ENCODE peak calls at places on chromosomes 3 and 15, in four cellular contexts. G is suprapubic skin, F is body of pancreas, P is GM20000. A is an unnamed sample.

GRCh38 chr3:87413821-87414220 is 137.4 kb upstream of the POU1F1 start:
- DNase-seq in G (no peak), F (no peak), P (no peak), A (no peak)

GRCh38 chr3:169104972-169105371 is 558.5 kb downstream of the MECOM start:
- DNase-seq in G (no peak), F (no peak), P (no peak), A (no peak)

GRCh38 chr3:73908218-73908617 is 283.5 kb upstream of the PDZRN3 start:
- DNase-seq in G (no peak), F (no peak), P (no peak), A (no peak)

GRCh38 chr3:187926620-187927019 is 181.4 kb upstream of the BCL6 start:
- DNase-seq in G (no peak), F (no peak), P (no peak), A (no peak)

GRCh38 chr15:57158589-57158988 is 217.7 kb upstream of the CGNL1 start:
- DNase-seq in G (no peak), F (no peak), P (no peak), A (no peak)

GRCh38 chr3:20225769-20226168 is 39.8 kb upstream of the SGO1 start:
- DNase-seq in G (no peak), F (no peak), P (peak), A (no peak)

GRCh38 chr15:69346112-69346511 is 47.4 kb downstream of the PAQR5 start:
- DNase-seq in G (no peak), F (no peak), P (no peak), A (no peak)

GRCh38 chr3:98188553-98188952 is 22.1 kb downstream of the OR5H15 start:
- DNase-seq in G (no peak), F (no peak), P (peak), A (no peak)

GRCh38 chr15:97087337-97087736 is 756.8 kb downstream of the NR2F2 start:
- DNase-seq in G (no peak), F (no peak), P (no peak), A (no peak)

GRCh38 chr15:33730815-33731214 is 237.5 kb upstream of the CHRM5 start:
- DNase-seq in G (no peak), F (no peak), P (peak), A (no peak)

GRCh38 chr3:147419062-147419701 is 10.0 kb downstream of the ZIC1 start:
- DNase-seq in G (no peak), F (peak), P (peak), A (peak)

GRCh38 chr3:13824521-13825316 is 55.2 kb downstream of the WNT7A start:
- DNase-seq in G (no peak), F (no peak), P (no peak), A (no peak)

GRCh38 chr3:180196658-180197057 is 159.9 kb upstream of the PEX5L start:
- DNase-seq in G (no peak), F (peak), P (no peak), A (no peak)

GRCh38 chr3:71258116-71258515 is 325.4 kb downstream of the FOXP1 start:
- DNase-seq in G (no peak), F (no peak), P (no peak), A (no peak)

GRCh38 chr3:122661633-122662032 is 19.0 kb upstream of the PARP14 start:
- DNase-seq in G (no peak), F (no peak), P (no peak), A (no peak)

GRCh38 chr3:152922554-152922953 is 87.6 kb downstream of the P2RY1 start:
- DNase-seq in G (no peak), F (no peak), P (no peak), A (no peak)

GRCh38 chr3:102605146-102605545 is 170.3 kb downstream of the ZPLD1 start:
- DNase-seq in G (no peak), F (no peak), P (no peak), A (no peak)

GRCh38 chr3:48991851-48992545 is 2.0 kb downstream of the P4HTM start:
- DNase-seq in G (no peak), F (no peak), P (no peak), A (no peak)

GRCh38 chr3:107063351-107063750 is 313.9 kb upstream of the CCDC54 start:
- DNase-seq in G (no peak), F (no peak), P (no peak), A (no peak)

GRCh38 chr3:79038057-79038456 is 729.7 kb downstream of the ROBO1 start:
- DNase-seq in G (no peak), F (no peak), P (no peak), A (no peak)

GRCh38 chr3:6264036-6264435 is 596.9 kb upstream of the GRM7 start:
- DNase-seq in G (no peak), F (no peak), P (no peak), A (no peak)

GRCh38 chr15:65761210-65761926 is 30.7 kb downstream of the DENND4A start:
- DNase-seq in G (no peak), F (no peak), P (peak), A (no peak)

GRCh38 chr3:122502139-122502538 is 12.6 kb downstream of the KPNA1 start:
- DNase-seq in G (no peak), F (no peak), P (no peak), A (no peak)

GRCh38 chr15:37038716-37039106 is 61.6 kb downstream of the MEIS2 start:
- DNase-seq in G (no peak), F (no peak), P (no peak), A (no peak)

GRCh38 chr15:87267798-87268197 is 988.7 kb downstream of the NTRK3 start:
- DNase-seq in G (no peak), F (no peak), P (no peak), A (no peak)

GRCh38 chr3:134652409-134652831 is 1.6 kb upstream of the KY start:
- DNase-seq in G (no peak), F (no peak), P (no peak), A (peak)

GRCh38 chr15:47987461-47987860 is 133.3 kb upstream of the SLC24A5 start:
- DNase-seq in G (no peak), F (no peak), P (no peak), A (no peak)

GRCh38 chr15:22846073-22846472 is 7.6 kb downstream of the NIPA2 start:
- DNase-seq in G (no peak), F (no peak), P (no peak), A (no peak)

DNA sequence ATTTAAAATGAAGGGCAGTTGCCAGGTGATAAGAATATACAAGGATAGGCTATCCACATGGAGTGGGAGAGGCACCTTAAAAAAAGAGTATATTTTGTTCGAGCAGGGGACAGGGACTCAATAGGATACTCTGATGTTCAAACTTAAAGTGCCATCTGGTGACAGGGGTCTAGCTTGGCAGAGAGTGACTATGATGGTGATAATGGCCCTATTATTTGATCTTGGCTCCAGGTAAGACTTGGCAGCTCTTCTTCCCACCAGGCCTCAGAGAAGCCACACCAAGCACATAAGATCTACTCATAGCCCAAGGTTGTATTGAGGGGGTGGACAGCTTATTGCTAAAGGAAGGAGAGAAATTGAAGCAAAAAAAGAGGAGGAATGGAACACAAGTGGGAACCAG is 109.0 kb upstream of the MANF start:
- DNase-seq in G (no peak), F (no peak), P (no peak), A (no peak)
- TF ChIP-seq CTCF in G (no peak), F (no peak), P (no peak), A (no peak)

DNA sequence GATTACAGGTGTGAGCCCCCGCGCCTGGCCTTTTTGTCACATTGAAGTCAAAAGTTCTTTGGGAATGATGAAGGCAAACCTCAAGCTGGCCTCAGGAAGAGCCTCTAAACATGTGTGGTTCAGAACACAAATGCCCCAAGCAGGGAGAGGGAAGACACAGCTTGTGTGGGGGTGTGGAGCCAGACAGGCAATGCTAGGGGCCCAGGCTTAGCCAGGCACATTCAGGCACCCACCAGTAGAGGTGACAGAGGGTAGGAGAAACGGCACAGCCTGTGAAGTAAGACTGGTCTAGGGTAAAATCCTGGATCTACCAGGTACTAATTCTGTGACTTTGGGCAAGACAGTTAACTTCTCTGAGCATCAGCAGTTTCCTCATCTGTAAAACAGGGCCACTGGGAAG is 3.5 kb downstream of the HDC start:
- DNase-seq in G (no peak), F (no peak), P (no peak), A (peak)
- TF ChIP-seq CTCF in G (no peak), F (no peak), P (no peak), A (no peak)

DNA sequence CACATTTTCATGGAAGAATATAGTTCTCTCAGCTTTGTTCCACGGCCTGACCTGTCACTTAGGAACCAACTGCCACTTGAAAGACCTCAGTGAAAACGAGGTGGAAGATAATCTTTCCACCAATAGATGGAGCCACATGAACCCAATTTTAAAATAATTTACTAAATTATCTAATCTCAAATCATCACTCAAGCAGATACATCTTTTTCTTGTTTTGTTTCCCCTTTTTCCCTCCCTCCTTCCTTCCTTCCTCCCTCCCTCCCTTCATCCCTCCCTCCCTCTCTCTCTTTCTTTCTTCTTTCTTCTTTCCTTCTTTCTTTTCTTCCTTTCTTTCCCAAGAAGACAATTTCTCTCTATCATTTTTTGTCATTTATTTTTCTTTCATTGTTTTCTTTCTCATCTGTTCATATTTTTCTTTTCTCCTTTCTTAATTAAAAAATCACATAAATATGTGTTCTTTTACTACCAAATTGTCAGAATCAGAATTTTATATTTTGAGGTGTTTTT is 97.0 kb downstream of the CLDN1 start:
- DNase-seq in G (no peak), F (peak), P (peak), A (no peak)
- TF ChIP-seq CTCF in G (peak), F (no peak), P (no peak), A (peak)

GRCh38 chr3:172289583-172289982 is 158.7 kb downstream of the GHSR start:
- DNase-seq in G (no peak), F (peak), P (peak), A (no peak)
- TF ChIP-seq CTCF in G (no peak), F (no peak), P (peak), A (peak)

DNA sequence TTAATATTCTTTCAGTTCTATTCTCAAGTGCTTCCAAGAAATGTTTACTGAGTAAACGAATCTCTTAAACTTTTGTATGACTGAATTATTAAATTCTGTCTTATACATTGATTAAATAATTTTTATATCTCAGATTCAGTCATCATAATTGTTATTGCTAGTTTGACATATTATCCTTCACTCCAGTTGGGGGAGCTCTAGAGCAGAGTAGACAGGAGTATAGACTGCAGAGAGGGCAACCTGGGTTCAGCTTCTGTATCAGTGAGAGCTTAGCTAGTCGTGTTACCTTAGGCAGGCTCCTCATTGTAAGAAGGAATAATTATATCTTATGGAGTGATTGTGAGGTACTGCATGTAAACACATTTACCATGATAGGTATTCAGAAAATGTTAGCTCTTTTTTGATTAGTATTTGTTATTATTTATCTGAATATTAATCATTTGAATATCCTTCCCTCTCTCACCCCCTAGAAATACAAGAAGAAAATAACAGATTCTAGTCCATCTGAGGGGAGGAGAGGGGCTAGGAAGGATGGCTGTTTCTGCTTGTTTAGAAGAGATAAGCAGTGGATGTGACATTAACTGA is 31.0 kb upstream of the ZCWPW2 start:
- DNase-seq in G (no peak), F (peak), P (peak), A (no peak)
- TF ChIP-seq CTCF in G (no peak), F (no peak), P (peak), A (peak)

GRCh38 chr3:123941150-123941941 is 19.7 kb downstream of the CCDC14 start:
- DNase-seq in G (no peak), F (no peak), P (no peak), A (no peak)
- TF ChIP-seq CTCF in G (no peak), F (no peak), P (no peak), A (peak)

GRCh38 chr3:46705751-46706572 is 4.8 kb downstream of the TMIE start:
- DNase-seq in G (no peak), F (peak), P (no peak), A (no peak)
- TF ChIP-seq CTCF in G (no peak), F (no peak), P (no peak), A (no peak)

DNA sequence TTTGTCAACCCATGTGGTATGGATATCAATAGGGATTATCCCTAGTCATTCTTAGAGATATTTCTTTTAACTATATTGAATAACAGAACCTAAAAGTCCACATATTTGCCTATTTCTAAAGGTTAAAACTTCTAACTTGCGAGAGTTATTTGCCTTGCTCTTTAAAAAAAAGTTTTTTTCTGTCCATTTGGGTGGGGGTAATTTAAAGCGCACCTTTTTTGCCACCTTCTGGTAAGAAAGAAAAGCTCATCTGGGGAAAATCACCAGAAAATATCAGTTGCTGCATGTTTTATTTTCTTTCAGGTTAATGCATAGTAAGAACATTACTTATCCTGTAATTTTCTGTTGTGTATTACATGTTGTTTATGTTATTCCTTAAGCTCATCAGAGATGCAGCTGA is 242.0 kb upstream of the GOLGA6L4 start:
- DNase-seq in G (no peak), F (no peak), P (no peak), A (no peak)
- TF ChIP-seq CTCF in G (no peak), F (no peak), P (no peak), A (no peak)

DNA sequence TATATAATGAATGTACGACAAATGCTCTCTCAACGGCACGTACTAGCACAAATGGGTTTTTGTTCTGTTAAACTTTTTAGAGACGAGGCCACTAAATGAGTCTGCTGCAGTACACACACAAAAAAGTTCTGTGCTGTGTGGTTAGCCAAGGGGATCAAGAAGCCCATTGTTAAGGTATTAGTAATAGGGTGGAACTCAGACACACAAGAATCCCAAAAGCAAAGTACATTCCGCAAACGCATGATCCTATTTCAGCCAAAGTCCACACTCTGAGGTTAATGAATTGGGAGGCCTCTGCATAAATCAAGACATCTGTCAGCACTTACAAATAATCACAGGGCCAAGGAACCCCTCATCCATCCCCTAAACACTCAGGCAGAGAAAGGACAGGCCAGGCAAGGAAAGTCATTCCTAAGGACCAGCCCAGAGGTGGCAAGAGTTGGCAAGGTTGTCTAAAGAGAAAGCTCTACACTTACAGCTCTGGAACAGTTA is 12.1 kb downstream of the OSBPL10 start:
- DNase-seq in G (no peak), F (no peak), P (no peak), A (no peak)
- TF ChIP-seq CTCF in G (no peak), F (no peak), P (no peak), A (no peak)

GRCh38 chr15:70557506-70558258 is 205.7 kb downstream of the UACA start:
- DNase-seq in G (peak), F (no peak), P (no peak), A (no peak)
- TF ChIP-seq CTCF in G (no peak), F (no peak), P (no peak), A (no peak)

A was measured in osteocyte.